ENCODE peak calls at places on chromosomes 12 and 14, in four cellular contexts. Q is KBM-7; O is activated CD8-positive, alpha-beta T cell treated with anti-CD3 and anti-CD28 coated beads, Interleukin-2, amount 10 ng/mL, durations not matched to agents 7 days and 5 days; L is lung. I is an unnamed sample.

GRCh38 chr14:104363891-104364760 is 215.4 kb upstream of the C14orf180 start:
- DNase-seq in L (no peak), Q (no peak), O (no peak), I (no peak)

GRCh38 chr12:107598906-107599305 is 86.7 kb upstream of the PWP1 start:
- DNase-seq in L (no peak), O (no peak), Q (no peak), I (no peak)

GRCh38 chr12:57479043-57479375 is 657 bp downstream of the ARHGAP9 start:
- DNase-seq in Q (no peak), L (no peak), O (no peak), I (no peak)

GRCh38 chr12:30457621-30458289 is 237.9 kb downstream of the IPO8 start:
- DNase-seq in O (no peak), Q (peak; percentile 24), L (no peak), I (no peak)

GRCh38 chr12:94225924-94226630 is 77.7 kb downstream of the PLXNC1 start:
- DNase-seq in L (no peak), O (no peak), Q (no peak), I (no peak)

GRCh38 chr12:109888179-109889020 is 8.1 kb upstream of the GLTP start:
- DNase-seq in O (peak; percentile 36), Q (peak; percentile 73), L (no peak), I (no peak)

GRCh38 chr12:64890873-64891468 is 66.5 kb downstream of the TBC1D30 start:
- DNase-seq in O (no peak), Q (peak; percentile 70), L (no peak), I (peak; percentile 57)

GRCh38 chr12:1203735-1204019 is 212.7 kb downstream of the ERC1 start:
- DNase-seq in L (no peak), Q (no peak), O (no peak), I (no peak)

GRCh38 chr14:58243790-58244555 is 670 bp upstream of the PSMA3 start:
- DNase-seq in Q (peak; percentile 73), L (peak; percentile 39), O (no peak), I (no peak)

GRCh38 chr12:51334774-51335173 is 10.8 kb upstream of the BIN2 start:
- DNase-seq in L (no peak), O (no peak), Q (no peak), I (no peak)

GRCh38 chr12:30813741-30814687 is 59.3 kb upstream of the CAPRIN2 start:
- DNase-seq in L (no peak), Q (no peak), O (no peak), I (no peak)

GRCh38 chr12:1443421-1444141 is 150.8 kb downstream of the FBXL14 start:
- DNase-seq in Q (no peak), L (no peak), O (no peak), I (no peak)

GRCh38 chr14:100594625-100594951 is 7.4 kb upstream of the BEGAIN start:
- DNase-seq in O (no peak), L (no peak), Q (no peak), I (no peak)

GRCh38 chr14:22982013-22982476 is 306 bp downstream of the AJUBA start:
- DNase-seq in Q (no peak), L (no peak), O (no peak), I (no peak)

GRCh38 chr14:38105106-38105702 is 102.5 kb upstream of the SSTR1 start:
- DNase-seq in Q (no peak), L (no peak), O (no peak), I (no peak)

GRCh38 chr12:131494741-131495524 is 216.0 kb upstream of the SFSWAP start:
- DNase-seq in O (no peak), Q (no peak), L (no peak), I (no peak)

GRCh38 chr12:82627799-82628198 is 58.9 kb upstream of the TMTC2 start:
- DNase-seq in L (no peak), O (no peak), Q (peak; percentile 9), I (peak; percentile 52)

GRCh38 chr12:51759175-51759574 is 89.3 kb downstream of the FIGNL2 start:
- DNase-seq in L (no peak), Q (no peak), O (no peak), I (no peak)

GRCh38 chr12:109020750-109021380 is at the start of gene SVOP:
- DNase-seq in L (peak; percentile 67), O (peak; percentile 43), Q (peak; percentile 88), I (peak; percentile 92)

GRCh38 chr14:43116341-43116740 is 1390.7 kb downstream of the FSCB start:
- DNase-seq in Q (no peak), L (no peak), O (no peak), I (no peak)

GRCh38 chr12:11595080-11595479 is 54.4 kb upstream of the ETV6 start:
- DNase-seq in Q (peak; percentile 64), O (no peak), L (no peak), I (no peak)

GRCh38 chr12:63521706-63522105 is 146.6 kb downstream of the DPY19L2 start:
- DNase-seq in Q (no peak), O (no peak), L (no peak), I (no peak)

GRCh38 chr12:126483145-126484068 is 1418.2 kb downstream of the AACS start:
- DNase-seq in O (no peak), Q (no peak), L (no peak), I (no peak)

GRCh38 chr14:32711103-32711680 is 227.5 kb upstream of the NPAS3 start:
- DNase-seq in Q (peak; percentile 51), O (peak; percentile 27), L (no peak), I (peak; percentile 58)

GRCh38 chr14:94042433-94043091 is 16.4 kb downstream of the OTUB2 start:
- DNase-seq in O (no peak), Q (no peak), L (no peak), I (no peak)

GRCh38 chr14:105865266-105865903 is 339.0 kb downstream of the TMEM121 start:
- DNase-seq in Q (no peak), L (no peak), O (no peak), I (no peak)

GRCh38 chr12:25482637-25483036 is 70.4 kb downstream of the LMNTD1 start:
- DNase-seq in Q (peak; percentile 3), O (no peak), L (no peak), I (no peak)

GRCh38 chr12:28294300-28294699 is 104.0 kb downstream of the CCDC91 start:
- DNase-seq in O (no peak), L (no peak), Q (peak; percentile 90), I (no peak)

GRCh38 chr12:130136536-130136935 is 25.7 kb upstream of the FZD10 start:
- DNase-seq in O (no peak), L (no peak), Q (no peak), I (no peak)

GRCh38 chr14:67857778-67858350 is 38.3 kb downstream of the RAD51B start:
- DNase-seq in Q (no peak), L (no peak), O (no peak), I (no peak)

GRCh38 chr12:955923-956322 is 6.4 kb upstream of the RAD52 start:
- DNase-seq in Q (no peak), O (no peak), L (no peak), I (no peak)

GRCh38 chr14:73231874-73232851 is 5.1 kb upstream of the PAPLN start:
- DNase-seq in L (no peak), Q (no peak), O (no peak), I (peak; percentile 54)

GRCh38 chr14:63039800-63040380 is 5.4 kb downstream of the KCNH5 start:
- DNase-seq in L (no peak), O (no peak), Q (peak; percentile 3), I (peak; percentile 35)

GRCh38 chr12:121560392-121561021 is 20.3 kb downstream of the KDM2B start:
- DNase-seq in L (no peak), O (no peak), Q (no peak), I (no peak)

GRCh38 chr12:14379508-14379907 is 14.0 kb downstream of the ATF7IP start:
- DNase-seq in Q (no peak), O (no peak), L (no peak), I (no peak)

GRCh38 chr14:28344381-28344780 is 422.2 kb upstream of the FOXG1 start:
- DNase-seq in Q (no peak), O (no peak), L (no peak), I (no peak)

GRCh38 chr12:57248934-57249742 is 1.8 kb downstream of the STAC3 start:
- DNase-seq in O (no peak), L (no peak), Q (peak; percentile 86), I (no peak)

GRCh38 chr12:122004633-122005071 is 17.0 kb upstream of the BCL7A start:
- DNase-seq in L (no peak), O (no peak), Q (no peak), I (no peak)